ENCODE peak calls at places on chromosomes 12 and 14, in ten cellular contexts. V, K, M, U, Q, B, N, L, Y and G are unnamed samples.
A peak's percentile ranks its signal among the peaks of the same experiment; 100 is the strongest.

GRCh38 chr12:3152013-3152412 is 74.8 kb downstream of the TSPAN9 start:
- DNase-seq in L (peak; percentile 42), B (no peak), M (no peak), N (no peak), Q (no peak), Y (no peak), V (no peak), K (no peak), U (no peak), G (no peak)

GRCh38 chr12:3084742-3085141 is 7.6 kb downstream of the TSPAN9 start:
- DNase-seq in U (no peak), L (peak; percentile 80), V (no peak), K (no peak), M (no peak), N (no peak), B (no peak), Q (no peak), Y (no peak), G (no peak)

GRCh38 chr14:53356361-53357150 is 203.4 kb upstream of the DDHD1 start:
- DNase-seq in U (no peak), B (no peak), Y (no peak), Q (no peak), N (no peak), L (peak; percentile 18), M (no peak), V (no peak), K (no peak), G (no peak)

GRCh38 chr14:88868558-88869159 is 44.2 kb downstream of the TTC8 start:
- DNase-seq in Q (no peak), V (peak; percentile 8), Y (no peak), L (no peak), U (no peak), N (no peak), B (no peak), K (no peak), M (peak; percentile 49), G (no peak)

GRCh38 chr14:29320261-29320660 is 553.7 kb downstream of the FOXG1 start:
- DNase-seq in Q (no peak), L (no peak), U (no peak), Y (no peak), M (no peak), K (no peak), B (no peak), V (no peak), N (no peak), G (no peak)

GRCh38 chr12:2354151-2354991 is 301.6 kb downstream of the CACNA1C start:
- DNase-seq in M (no peak), Q (no peak), Y (no peak), V (no peak), U (no peak), K (no peak), B (no peak), N (no peak), L (peak; percentile 64), G (no peak)

GRCh38 chr12:70154087-70154486 is 89.1 kb upstream of the CNOT2 start:
- DNase-seq in K (no peak), B (no peak), N (no peak), Q (no peak), V (no peak), U (no peak), Y (no peak), M (peak; percentile 58), L (no peak), G (no peak)

GRCh38 chr14:100037351-100037750 is 27.9 kb upstream of the EVL start:
- DNase-seq in M (no peak), U (no peak), Y (no peak), N (no peak), V (no peak), L (no peak), B (no peak), Q (no peak), K (no peak), G (no peak)

GRCh38 chr12:61513499-61513898 is 746.7 kb upstream of the USP15 start:
- DNase-seq in Y (no peak), V (no peak), K (no peak), N (no peak), Q (no peak), B (no peak), U (no peak), M (no peak), L (no peak), G (no peak)

GRCh38 chr12:3101309-3102022 is 24.3 kb downstream of the TSPAN9 start:
- DNase-seq in N (no peak), M (no peak), L (peak; percentile 24), U (no peak), K (no peak), V (no peak), Y (no peak), B (peak; percentile 43), Q (no peak), G (no peak)

GRCh38 chr14:64324461-64325255 is 30.5 kb upstream of the ESR2 start:
- DNase-seq in B (peak; percentile 12), N (no peak), V (no peak), L (no peak), U (no peak), Q (no peak), K (no peak), Y (no peak), M (peak; percentile 66), G (no peak)

GRCh38 chr12:70556179-70556869 is 80.9 kb downstream of the PTPRB start:
- DNase-seq in Y (no peak), L (no peak), V (no peak), B (no peak), M (no peak), N (no peak), U (no peak), K (no peak), Q (no peak), G (no peak)

GRCh38 chr12:121712462-121713256 is at the start of gene TMEM120B:
- DNase-seq in V (peak; percentile 86), U (peak; percentile 71), B (peak; percentile 97), K (peak; percentile 36), M (peak; percentile 78), N (peak; percentile 95), L (peak; percentile 86), Q (peak; percentile 82), Y (peak; percentile 91), G (peak; percentile 80)

GRCh38 chr14:73116079-73116665 is 20.1 kb upstream of the PSEN1 start:
- DNase-seq in Q (no peak), U (no peak), B (no peak), Y (no peak), V (no peak), K (no peak), N (no peak), L (no peak), M (no peak), G (no peak)

GRCh38 chr12:49121047-49121696 is 10.0 kb downstream of the TUBA1B start:
- DNase-seq in M (peak; percentile 93), Y (no peak), K (peak; percentile 9), B (peak; percentile 59), N (no peak), U (no peak), Q (peak; percentile 21), V (no peak), L (peak; percentile 71), G (peak; percentile 5)

GRCh38 chr14:92386637-92387036 is 63.7 kb downstream of the SLC24A4 start:
- DNase-seq in K (no peak), B (no peak), L (no peak), Y (no peak), U (no peak), N (no peak), M (no peak), V (no peak), Q (no peak), G (no peak)

GRCh38 chr14:69129264-69129880 is 23.5 kb downstream of the DCAF5 start:
- DNase-seq in M (peak; percentile 88), K (peak; percentile 26), V (peak; percentile 75), Y (peak; percentile 51), Q (peak; percentile 57), L (peak; percentile 91), U (peak; percentile 80), B (peak; percentile 76), N (peak; percentile 89), G (peak; percentile 21)

GRCh38 chr14:37593496-37594237 is 1.4 kb downstream of the FOXA1 start:
- DNase-seq in K (no peak), B (no peak), L (no peak), U (no peak), V (no peak), Q (no peak), N (no peak), Y (no peak), M (no peak), G (no peak)

GRCh38 chr12:91327889-91328288 is 145.3 kb upstream of the DCN start:
- DNase-seq in Q (no peak), K (no peak), L (no peak), Y (no peak), U (no peak), M (no peak), V (no peak), N (no peak), B (no peak), G (no peak)

GRCh38 chr12:131711551-131712205 is 788 bp downstream of the SFSWAP start:
- DNase-seq in M (peak; percentile 39), N (no peak), B (no peak), K (no peak), U (no peak), V (no peak), L (peak; percentile 21), Q (no peak), Y (no peak), G (no peak)

GRCh38 chr14:100644383-100644782 is 57.2 kb upstream of the BEGAIN start:
- DNase-seq in Q (no peak), B (no peak), M (no peak), N (no peak), U (no peak), V (no peak), Y (no peak), L (no peak), K (no peak), G (no peak)

GRCh38 chr14:52840916-52841315 is 49.5 kb upstream of the GNPNAT1 start:
- DNase-seq in L (no peak), N (peak; percentile 77), K (no peak), Y (no peak), B (peak; percentile 65), M (no peak), Q (no peak), V (no peak), U (no peak), G (no peak)

GRCh38 chr14:68232643-68233055 is 413.1 kb downstream of the RAD51B start:
- DNase-seq in K (no peak), B (peak; percentile 67), Y (no peak), Q (no peak), N (no peak), L (no peak), M (peak; percentile 96), U (no peak), V (no peak), G (no peak)

GRCh38 chr12:89524201-89525001 is at the start of gene GALNT4:
- DNase-seq in V (peak; percentile 78), B (peak; percentile 93), K (peak; percentile 55), N (peak; percentile 97), U (peak; percentile 40), Y (peak; percentile 93), M (peak; percentile 81), Q (peak; percentile 80), L (peak; percentile 90), G (peak; percentile 62)

GRCh38 chr14:61608245-61609142 is 86.8 kb upstream of the HIF1A start:
- DNase-seq in V (no peak), Y (no peak), U (peak; percentile 88), M (no peak), L (peak; percentile 87), B (no peak), N (no peak), K (peak; percentile 74), Q (peak; percentile 44), G (peak; percentile 22)

GRCh38 chr12:105025890-105026289 is 39.8 kb downstream of the NOPCHAP1 start:
- DNase-seq in Y (no peak), M (no peak), L (no peak), K (peak; percentile 19), Q (no peak), N (no peak), B (peak; percentile 34), U (no peak), V (no peak), G (no peak)

GRCh38 chr14:100654814-100655795 is 67.9 kb upstream of the BEGAIN start:
- DNase-seq in Q (no peak), U (no peak), Y (peak; percentile 79), V (peak; percentile 44), N (no peak), L (peak; percentile 73), K (no peak), B (peak; percentile 56), M (no peak), G (no peak)

GRCh38 chr12:89947437-89948265 is 239.0 kb upstream of the ATP2B1 start:
- DNase-seq in M (peak; percentile 51), B (peak; percentile 72), L (no peak), K (no peak), Q (no peak), N (no peak), V (no peak), U (no peak), Y (no peak), G (no peak)